ENCODE peak calls at places on chromosomes 12 and 14, in six cellular contexts. One of them, this sample, is unnamed.

GRCh38 chr12:125025836-125026235 is 32.4 kb downstream of the BRI3BP start:
- DNase-seq in ovary: no peak
- DNase-seq in thyroid gland: no peak
- DNase-seq in Peyer's patch: no peak
- DNase-seq in stomach: no peak
- DNase-seq in uterus: no peak
- DNase-seq in this sample: no peak

GRCh38 chr12:25051171-25051570 is 102.3 kb upstream of the BCAT1 start:
- DNase-seq in Peyer's patch: no peak
- DNase-seq in uterus: no peak
- DNase-seq in stomach: no peak
- DNase-seq in ovary: no peak
- DNase-seq in thyroid gland: no peak
- DNase-seq in this sample: no peak

GRCh38 chr12:8996682-8997405 is 7.5 kb downstream of the KLRG1 start:
- DNase-seq in thyroid gland: no peak
- DNase-seq in stomach: no peak
- DNase-seq in uterus: no peak
- DNase-seq in Peyer's patch: no peak
- DNase-seq in ovary: no peak
- DNase-seq in this sample: no peak

GRCh38 chr12:2824541-2824940 is 10.3 kb downstream of the NRIP2 start:
- DNase-seq in Peyer's patch: no peak
- DNase-seq in stomach: no peak
- DNase-seq in uterus: no peak
- DNase-seq in thyroid gland: no peak
- DNase-seq in ovary: no peak
- DNase-seq in this sample: no peak

GRCh38 chr12:53231859-53232640 is at the start of gene RARG:
- DNase-seq in uterus: peak
- DNase-seq in ovary: peak
- DNase-seq in Peyer's patch: peak
- DNase-seq in thyroid gland: peak
- DNase-seq in stomach: peak
- DNase-seq in this sample: peak

GRCh38 chr12:63867026-63867425 is 22.5 kb downstream of the SRGAP1 start:
- DNase-seq in uterus: no peak
- DNase-seq in Peyer's patch: no peak
- DNase-seq in ovary: no peak
- DNase-seq in stomach: no peak
- DNase-seq in thyroid gland: no peak
- DNase-seq in this sample: no peak

GRCh38 chr12:69985656-69986055 is 160.6 kb downstream of the MYRFL start:
- DNase-seq in thyroid gland: no peak
- DNase-seq in stomach: no peak
- DNase-seq in Peyer's patch: no peak
- DNase-seq in uterus: no peak
- DNase-seq in ovary: no peak
- DNase-seq in this sample: no peak

GRCh38 chr12:55729592-55730446 is 1.0 kb upstream of the CD63 start:
- DNase-seq in uterus: peak
- DNase-seq in Peyer's patch: peak
- DNase-seq in ovary: peak
- DNase-seq in stomach: peak
- DNase-seq in thyroid gland: peak
- DNase-seq in this sample: peak

GRCh38 chr14:75979071-75979571 is 2.7 kb downstream of the TGFB3 start:
- DNase-seq in Peyer's patch: no peak
- DNase-seq in stomach: no peak
- DNase-seq in thyroid gland: no peak
- DNase-seq in uterus: peak
- DNase-seq in ovary: peak
- DNase-seq in this sample: peak

GRCh38 chr12:124727244-124727673 is 136.4 kb downstream of the SCARB1 start:
- DNase-seq in uterus: peak
- DNase-seq in Peyer's patch: peak
- DNase-seq in thyroid gland: peak
- DNase-seq in ovary: no peak
- DNase-seq in stomach: peak
- DNase-seq in this sample: peak

GRCh38 chr12:132554857-132555630 is 55.3 kb downstream of the LRCOL1 start:
- DNase-seq in ovary: no peak
- DNase-seq in uterus: no peak
- DNase-seq in thyroid gland: no peak
- DNase-seq in Peyer's patch: no peak
- DNase-seq in stomach: no peak
- DNase-seq in this sample: peak

GRCh38 chr12:124992874-124993567 is 424 bp upstream of the BRI3BP start:
- DNase-seq in stomach: peak
- DNase-seq in uterus: no peak
- DNase-seq in Peyer's patch: peak
- DNase-seq in thyroid gland: peak
- DNase-seq in ovary: no peak
- DNase-seq in this sample: peak

GRCh38 chr14:74671789-74672188 is 41.1 kb downstream of the AREL1 start:
- DNase-seq in uterus: no peak
- DNase-seq in stomach: no peak
- DNase-seq in Peyer's patch: no peak
- DNase-seq in ovary: no peak
- DNase-seq in thyroid gland: no peak
- DNase-seq in this sample: no peak

GRCh38 chr14:53927171-53927570 is 29.5 kb downstream of the BMP4 start:
- DNase-seq in Peyer's patch: no peak
- DNase-seq in ovary: no peak
- DNase-seq in stomach: no peak
- DNase-seq in uterus: no peak
- DNase-seq in thyroid gland: no peak
- DNase-seq in this sample: no peak

GRCh38 chr14:61385002-61385685 is 63.8 kb downstream of the PRKCH start:
- DNase-seq in thyroid gland: no peak
- DNase-seq in Peyer's patch: peak
- DNase-seq in ovary: no peak
- DNase-seq in stomach: no peak
- DNase-seq in uterus: no peak
- DNase-seq in this sample: no peak

GRCh38 chr12:66131067-66131688 is 628 bp upstream of the LLPH start:
- DNase-seq in ovary: no peak
- DNase-seq in stomach: no peak
- DNase-seq in uterus: no peak
- DNase-seq in Peyer's patch: no peak
- DNase-seq in thyroid gland: no peak
- DNase-seq in this sample: no peak

GRCh38 chr14:69772082-69773017 is 5.4 kb downstream of the SRSF5 start:
- DNase-seq in ovary: no peak
- DNase-seq in Peyer's patch: no peak
- DNase-seq in thyroid gland: no peak
- DNase-seq in uterus: no peak
- DNase-seq in stomach: no peak
- DNase-seq in this sample: no peak

GRCh38 chr12:118319627-118320026 is 53.1 kb downstream of the TAOK3 start:
- DNase-seq in stomach: no peak
- DNase-seq in uterus: no peak
- DNase-seq in ovary: no peak
- DNase-seq in thyroid gland: no peak
- DNase-seq in Peyer's patch: no peak
- DNase-seq in this sample: no peak

GRCh38 chr12:65306603-65307501 is 28.4 kb downstream of the MSRB3 start:
- DNase-seq in uterus: peak
- DNase-seq in Peyer's patch: no peak
- DNase-seq in stomach: no peak
- DNase-seq in thyroid gland: no peak
- DNase-seq in ovary: no peak
- DNase-seq in this sample: peak

GRCh38 chr12:90128526-90128925 is 419.9 kb upstream of the ATP2B1 start:
- DNase-seq in Peyer's patch: no peak
- DNase-seq in ovary: no peak
- DNase-seq in thyroid gland: no peak
- DNase-seq in stomach: no peak
- DNase-seq in uterus: no peak
- DNase-seq in this sample: no peak

GRCh38 chr14:100028990-100029677 is 36.1 kb upstream of the EVL start:
- DNase-seq in stomach: no peak
- DNase-seq in ovary: no peak
- DNase-seq in thyroid gland: no peak
- DNase-seq in uterus: no peak
- DNase-seq in Peyer's patch: no peak
- DNase-seq in this sample: no peak

GRCh38 chr14:79493081-79493652 is 718.1 kb downstream of the DIO2 start:
- DNase-seq in thyroid gland: no peak
- DNase-seq in uterus: no peak
- DNase-seq in Peyer's patch: no peak
- DNase-seq in stomach: no peak
- DNase-seq in ovary: no peak
- DNase-seq in this sample: no peak

GRCh38 chr14:105023144-105023543 is 2.3 kb upstream of the CDCA4 start:
- DNase-seq in ovary: no peak
- DNase-seq in stomach: no peak
- DNase-seq in Peyer's patch: no peak
- DNase-seq in thyroid gland: no peak
- DNase-seq in uterus: no peak
- DNase-seq in this sample: no peak

GRCh38 chr12:84599539-84599938 is 313.1 kb downstream of the SLC6A15 start:
- DNase-seq in ovary: no peak
- DNase-seq in Peyer's patch: no peak
- DNase-seq in stomach: no peak
- DNase-seq in thyroid gland: no peak
- DNase-seq in uterus: no peak
- DNase-seq in this sample: no peak

GRCh38 chr12:74021937-74022336 is 515.7 kb upstream of the ATXN7L3B start:
- DNase-seq in uterus: no peak
- DNase-seq in ovary: peak
- DNase-seq in Peyer's patch: no peak
- DNase-seq in stomach: peak
- DNase-seq in thyroid gland: peak
- DNase-seq in this sample: peak

GRCh38 chr12:121060149-121061001 is 21.3 kb upstream of the OASL start:
- DNase-seq in ovary: peak
- DNase-seq in stomach: peak
- DNase-seq in uterus: no peak
- DNase-seq in thyroid gland: peak
- DNase-seq in Peyer's patch: peak
- DNase-seq in this sample: peak
- TF ChIP-seq POLR2A in ovary: no peak
- TF ChIP-seq POLR2A in stomach: no peak
- TF ChIP-seq POLR2A in uterus: no peak
- TF ChIP-seq POLR2A in thyroid gland: no peak
- TF ChIP-seq POLR2A in Peyer's patch: no peak
- TF ChIP-seq POLR2A in this sample: no peak

GRCh38 chr12:104274811-104275210 is 28.7 kb upstream of the EID3 start:
- DNase-seq in stomach: no peak
- DNase-seq in Peyer's patch: no peak
- DNase-seq in uterus: no peak
- DNase-seq in thyroid gland: no peak
- DNase-seq in ovary: no peak
- DNase-seq in this sample: no peak

GRCh38 chr12:104276192-104277131 is 27.1 kb upstream of the EID3 start:
- DNase-seq in stomach: no peak
- DNase-seq in uterus: no peak
- DNase-seq in Peyer's patch: no peak
- DNase-seq in ovary: no peak
- DNase-seq in thyroid gland: peak
- DNase-seq in this sample: no peak

GRCh38 chr12:104272938-104273337 is 30.6 kb upstream of the EID3 start:
- DNase-seq in Peyer's patch: no peak
- DNase-seq in thyroid gland: no peak
- DNase-seq in uterus: no peak
- DNase-seq in stomach: peak
- DNase-seq in ovary: no peak
- DNase-seq in this sample: no peak

GRCh38 chr12:104273503-104273902 is 30.0 kb upstream of the EID3 start:
- DNase-seq in uterus: no peak
- DNase-seq in Peyer's patch: no peak
- DNase-seq in stomach: no peak
- DNase-seq in ovary: no peak
- DNase-seq in thyroid gland: no peak
- DNase-seq in this sample: no peak

DNA sequence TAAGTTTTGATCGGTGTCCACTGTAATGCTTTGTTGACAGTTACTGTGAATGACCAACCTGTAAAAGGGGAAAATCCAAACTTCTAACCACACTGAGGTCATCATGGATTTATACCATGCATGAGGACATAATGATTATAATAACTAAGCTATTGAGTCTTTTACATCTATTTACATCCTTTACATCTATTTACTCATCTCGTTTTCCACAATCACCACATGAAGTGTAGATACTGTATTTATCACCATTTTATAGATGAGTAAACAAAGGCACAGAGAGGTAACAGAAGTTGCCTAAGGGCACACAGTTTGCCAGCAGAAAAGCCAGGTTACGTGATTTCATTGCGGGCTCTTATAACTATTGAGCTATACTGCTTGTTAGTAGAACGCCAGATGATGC is 27.9 kb upstream of the EID3 start:
- DNase-seq in Peyer's patch: no peak
- DNase-seq in ovary: no peak
- DNase-seq in uterus: no peak
- DNase-seq in thyroid gland: no peak
- DNase-seq in stomach: no peak
- DNase-seq in this sample: no peak
- H3K27ac ChIP-seq in Peyer's patch: no peak
- H3K27ac ChIP-seq in ovary: no peak
- H3K27ac ChIP-seq in uterus: no peak
- H3K27ac ChIP-seq in thyroid gland: peak
- H3K27ac ChIP-seq in stomach: peak
- H3K27ac ChIP-seq in this sample: no peak

GRCh38 chr12:26937443-26937862 is 328 bp downstream of the INTS13 start:
- DNase-seq in stomach: no peak
- DNase-seq in thyroid gland: no peak
- DNase-seq in ovary: no peak
- DNase-seq in Peyer's patch: no peak
- DNase-seq in uterus: no peak
- DNase-seq in this sample: no peak
- TF ChIP-seq POLR2A in stomach: no peak
- TF ChIP-seq POLR2A in thyroid gland: peak
- TF ChIP-seq POLR2A in ovary: no peak
- TF ChIP-seq POLR2A in Peyer's patch: no peak
- TF ChIP-seq POLR2A in uterus: no peak
- TF ChIP-seq POLR2A in this sample: no peak

GRCh38 chr14:81414123-81414522 is 14.0 kb upstream of the STON2 start:
- DNase-seq in ovary: no peak
- DNase-seq in stomach: no peak
- DNase-seq in thyroid gland: no peak
- DNase-seq in uterus: no peak
- DNase-seq in Peyer's patch: no peak
- DNase-seq in this sample: no peak

GRCh38 chr14:81418057-81418790 is 18.1 kb upstream of the STON2 start:
- DNase-seq in uterus: no peak
- DNase-seq in Peyer's patch: no peak
- DNase-seq in thyroid gland: no peak
- DNase-seq in ovary: no peak
- DNase-seq in stomach: no peak
- DNase-seq in this sample: no peak

GRCh38 chr14:81416233-81416927 is 16.3 kb upstream of the STON2 start:
- DNase-seq in stomach: no peak
- DNase-seq in ovary: no peak
- DNase-seq in uterus: no peak
- DNase-seq in thyroid gland: no peak
- DNase-seq in Peyer's patch: no peak
- DNase-seq in this sample: no peak

GRCh38 chr14:81416981-81417380 is 16.9 kb upstream of the STON2 start:
- DNase-seq in uterus: no peak
- DNase-seq in ovary: no peak
- DNase-seq in thyroid gland: no peak
- DNase-seq in Peyer's patch: no peak
- DNase-seq in stomach: no peak
- DNase-seq in this sample: no peak

GRCh38 chr14:81415781-81416180 is 15.7 kb upstream of the STON2 start:
- DNase-seq in ovary: no peak
- DNase-seq in Peyer's patch: no peak
- DNase-seq in uterus: no peak
- DNase-seq in stomach: no peak
- DNase-seq in thyroid gland: no peak
- DNase-seq in this sample: no peak
- H3K27ac ChIP-seq in ovary: no peak
- H3K27ac ChIP-seq in Peyer's patch: no peak
- H3K27ac ChIP-seq in uterus: no peak
- H3K27ac ChIP-seq in stomach: no peak
- H3K27ac ChIP-seq in thyroid gland: no peak
- H3K27ac ChIP-seq in this sample: no peak